ENCODE peak calls at places on chromosomes 4 and X, in six cellular contexts. L, V, A, O, Q and Z are unnamed samples.

GRCh38 chr4:6926681-6927478 is 17.3 kb downstream of the TBC1D14 start:
- DNase-seq in L (no peak), V (no peak), A (peak), O (no peak), Q (no peak), Z (no peak)

GRCh38 chrX:148942754-148943153 is 442.3 kb downstream of the AFF2 start:
- DNase-seq in L (no peak), V (no peak), A (no peak), O (no peak), Q (no peak), Z (no peak)

GRCh38 chr4:184064877-184065276 is 152.8 kb downstream of the ENPP6 start:
- DNase-seq in L (no peak), V (no peak), A (no peak), O (no peak), Q (no peak), Z (no peak)

GRCh38 chr4:46073778-46074177 is 50.1 kb downstream of the GABRG1 start:
- DNase-seq in L (no peak), V (no peak), A (no peak), O (no peak), Q (no peak), Z (no peak)

GRCh38 chr4:67130411-67130810 is 414.9 kb downstream of the CENPC start:
- DNase-seq in L (no peak), V (no peak), A (no peak), O (no peak), Q (no peak), Z (no peak)

GRCh38 chr4:128427832-128428366 is 140.3 kb upstream of the PGRMC2 start:
- DNase-seq in L (peak), V (peak), A (no peak), O (peak), Q (peak), Z (no peak)

GRCh38 chrX:69258893-69259292 is 93.6 kb upstream of the PJA1 start:
- DNase-seq in L (no peak), V (no peak), A (no peak), O (no peak), Q (no peak), Z (no peak)

GRCh38 chr4:87353592-87353991 is 30.9 kb upstream of the HSD17B13 start:
- DNase-seq in L (peak), V (peak), A (no peak), O (no peak), Q (peak), Z (peak)

GRCh38 chr4:14681330-14681729 is 321.0 kb upstream of the CPEB2 start:
- DNase-seq in L (no peak), V (no peak), A (no peak), O (no peak), Q (no peak), Z (no peak)

GRCh38 chr4:7799306-7799705 is 140.4 kb downstream of the AFAP1 start:
- DNase-seq in L (no peak), V (no peak), A (no peak), O (no peak), Q (no peak), Z (no peak)

GRCh38 chr4:129218355-129218754 is 122.4 kb downstream of the C4orf33 start:
- DNase-seq in L (no peak), V (peak), A (no peak), O (no peak), Q (no peak), Z (no peak)

GRCh38 chr4:113288691-113289090 is 239.2 kb downstream of the ANK2 start:
- DNase-seq in L (no peak), V (peak), A (no peak), O (no peak), Q (no peak), Z (no peak)

GRCh38 chr4:59904331-59904730 is 1295.8 kb upstream of the ADGRL3 start:
- DNase-seq in L (no peak), V (no peak), A (no peak), O (no peak), Q (no peak), Z (no peak)

GRCh38 chrX:79081895-79082512 is 62.5 kb upstream of the GPR174 start:
- DNase-seq in L (no peak), V (peak), A (no peak), O (no peak), Q (peak), Z (peak)

GRCh38 chrX:2820131-2820771 is 8.5 kb upstream of the GYG2 start:
- DNase-seq in L (no peak), V (no peak), A (no peak), O (no peak), Q (no peak), Z (no peak)

GRCh38 chr4:121736735-121737351 is 28.1 kb downstream of the SMIM43 start:
- DNase-seq in L (no peak), V (peak), A (no peak), O (no peak), Q (peak), Z (peak)

GRCh38 chr4:164937576-164938270 is 39.7 kb downstream of the TRIM61 start:
- DNase-seq in L (no peak), V (peak), A (no peak), O (no peak), Q (no peak), Z (no peak)
- TF ChIP-seq CTCF in L (no peak), V (peak), A (no peak), O (no peak), Q (no peak), Z (peak)

DNA sequence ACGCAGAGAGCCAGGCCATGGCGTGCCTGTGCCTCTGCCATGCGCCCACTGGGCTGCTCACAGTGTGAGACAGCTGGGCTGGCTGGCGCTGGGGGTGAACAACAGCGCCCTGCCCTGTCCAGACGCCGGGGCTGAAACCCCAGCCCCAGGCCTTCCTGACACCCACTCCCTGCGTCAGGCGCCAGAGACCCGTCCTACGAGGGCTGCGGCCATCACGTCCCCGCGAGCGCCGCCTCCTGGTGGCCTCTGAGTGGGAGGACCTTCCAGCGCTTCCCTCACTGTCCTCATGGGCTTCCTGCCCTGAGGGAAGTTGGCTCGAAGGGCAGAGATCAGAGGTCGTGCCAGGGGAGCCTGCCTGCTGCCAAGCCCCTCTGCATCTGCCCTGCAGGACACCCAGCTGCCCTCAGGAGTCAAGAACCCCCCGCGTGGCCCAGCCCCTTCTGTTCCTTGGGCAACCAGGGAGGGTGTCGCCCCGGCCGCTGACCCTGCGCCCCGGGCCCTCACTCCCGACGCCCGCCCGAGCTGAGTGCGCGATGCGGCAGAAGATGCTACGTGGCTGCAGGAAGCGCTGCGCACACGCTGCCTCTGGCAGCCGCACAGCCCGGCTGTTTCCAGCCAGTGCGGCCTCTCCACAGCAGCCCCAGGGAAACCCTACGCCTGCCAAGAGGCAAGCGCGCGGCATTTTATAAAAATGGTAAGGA is 16.2 kb downstream of the NELFA start:
- DNase-seq in L (peak), V (no peak), A (no peak), O (no peak), Q (no peak), Z (no peak)
- TF ChIP-seq CTCF in L (no peak), V (peak), A (no peak), O (peak), Q (no peak), Z (no peak)

GRCh38 chrX:17323397-17323796 is 51.6 kb upstream of the NHS start:
- DNase-seq in L (no peak), V (no peak), A (no peak), O (no peak), Q (no peak), Z (no peak)
- TF ChIP-seq CTCF in L (no peak), V (no peak), A (no peak), O (no peak), Q (no peak), Z (no peak)

DNA sequence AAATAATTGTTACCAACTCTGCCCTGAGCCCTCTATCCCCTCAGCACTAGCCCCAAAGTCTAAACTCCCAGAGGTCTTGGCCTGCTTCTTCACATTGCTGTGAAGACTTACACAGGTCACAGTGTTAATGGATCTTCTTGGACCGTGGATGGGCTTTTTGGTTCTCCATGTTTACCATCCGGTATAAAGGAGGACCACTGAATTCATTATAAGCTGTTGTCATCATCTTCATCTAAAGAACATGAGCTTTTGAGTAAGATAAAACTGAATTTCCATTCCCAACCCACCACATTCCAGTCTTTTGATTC is 8.5 kb downstream of the NUDT11 start:
- DNase-seq in L (no peak), V (peak), A (no peak), O (no peak), Q (no peak), Z (no peak)
- TF ChIP-seq CTCF in L (no peak), V (no peak), A (no peak), O (no peak), Q (peak), Z (no peak)

GRCh38 chrX:135544338-135544948 is 24.0 kb downstream of the INTS6L start:
- DNase-seq in L (no peak), V (no peak), A (no peak), O (no peak), Q (no peak), Z (no peak)

GRCh38 chrX:135549519-135549918 is 29.1 kb downstream of the INTS6L start:
- DNase-seq in L (no peak), V (no peak), A (no peak), O (no peak), Q (no peak), Z (no peak)

GRCh38 chrX:135543924-135544323 is 23.5 kb downstream of the INTS6L start:
- DNase-seq in L (no peak), V (no peak), A (no peak), O (no peak), Q (no peak), Z (no peak)
- TF ChIP-seq CTCF in L (no peak), V (no peak), A (peak), O (no peak), Q (peak), Z (peak)

GRCh38 chr4:172207258-172207657 is 394.1 kb downstream of the GALNTL6 start:
- DNase-seq in L (no peak), V (no peak), A (no peak), O (no peak), Q (no peak), Z (no peak)

DNA sequence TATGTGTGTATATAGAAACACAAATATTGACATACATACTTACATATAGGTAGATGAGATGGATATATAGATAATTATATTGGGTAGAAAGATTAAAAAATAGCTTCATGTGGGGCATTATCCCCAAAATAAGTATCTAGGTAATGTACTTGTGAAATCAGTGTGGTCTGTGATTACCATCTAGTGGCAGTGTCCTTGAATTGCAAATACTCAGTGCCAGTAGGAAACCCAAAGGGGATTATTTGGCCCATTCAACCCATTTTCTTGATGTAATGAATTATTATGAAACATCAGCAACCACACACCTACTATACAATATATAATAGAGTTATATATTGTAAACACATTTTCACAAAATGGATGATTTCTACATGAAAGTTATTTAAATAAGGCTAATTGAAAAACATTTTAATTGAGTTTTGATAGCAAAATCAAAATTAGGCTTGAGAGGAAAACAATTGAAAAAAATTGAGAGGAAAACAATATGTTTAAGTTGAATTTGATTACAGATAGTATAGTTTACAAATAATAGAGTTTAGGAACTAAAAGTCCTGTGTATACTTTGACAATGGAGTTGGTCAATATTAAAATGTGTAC is 389.4 kb downstream of the GALNTL6 start:
- DNase-seq in L (no peak), V (peak), A (no peak), O (no peak), Q (peak), Z (no peak)
- TF ChIP-seq CTCF in L (no peak), V (peak), A (peak), O (peak), Q (peak), Z (peak)

DNA sequence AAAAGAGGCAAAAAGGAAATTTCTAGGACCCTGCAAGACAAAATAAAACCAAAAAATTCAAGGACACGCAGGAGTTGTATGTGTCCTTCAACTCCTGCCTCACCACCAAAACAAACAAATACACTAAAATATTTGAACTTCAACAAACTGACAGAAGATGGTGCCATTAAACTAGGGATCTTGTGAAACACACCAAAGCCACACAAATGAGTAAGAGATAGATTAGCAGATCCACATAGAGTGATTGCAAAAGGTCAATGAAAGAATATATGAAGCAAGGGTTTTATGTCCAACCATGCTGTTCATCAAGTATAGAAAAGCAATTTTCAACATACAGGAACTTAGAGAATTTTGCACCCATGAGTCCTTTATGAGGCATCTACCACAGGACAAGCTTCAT is 40.1 kb upstream of the SCML1 start:
- DNase-seq in L (no peak), V (peak), A (no peak), O (no peak), Q (peak), Z (no peak)
- TF ChIP-seq CTCF in L (no peak), V (no peak), A (no peak), O (peak), Q (peak), Z (peak)

GRCh38 chr4:82839624-82840023 is 41.0 kb upstream of the SCD5 start:
- DNase-seq in L (no peak), V (peak), A (no peak), O (no peak), Q (no peak), Z (no peak)

DNA sequence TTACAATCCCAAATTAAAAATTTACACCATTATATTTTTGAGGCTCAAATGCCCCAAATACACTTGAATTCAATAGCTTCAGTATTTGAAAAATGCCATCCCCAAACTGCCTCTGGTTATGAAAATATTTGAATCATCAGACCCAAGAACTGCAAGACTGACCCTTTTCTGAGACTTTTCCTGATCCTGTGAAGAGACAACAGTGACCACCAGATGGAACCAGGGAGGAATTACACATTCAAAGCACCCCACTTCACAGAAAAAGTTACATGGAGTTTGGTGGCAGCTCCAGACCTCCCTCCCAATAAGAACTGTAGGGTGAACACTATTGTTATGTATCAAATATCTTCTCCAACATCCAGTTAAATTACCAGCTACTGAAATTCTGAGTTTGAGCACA is 44.0 kb upstream of the SCD5 start:
- DNase-seq in L (no peak), V (peak), A (no peak), O (no peak), Q (peak), Z (no peak)
- TF ChIP-seq CTCF in L (no peak), V (peak), A (peak), O (peak), Q (peak), Z (peak)